ENCODE peak calls at places on chromosomes 3 and 15, in eight cellular contexts. One of them, this sample, is unnamed.

GRCh38 chr3:105369501-105370371 is 3.0 kb downstream of the ALCAM start:
- DNase-seq in H9: peak
- DNase-seq in T-cell: peak
- DNase-seq in NCI-H1092: peak
- DNase-seq in left ventricle myocardium inferior: peak
- DNase-seq in WERI-Rb-1: peak
- DNase-seq in bronchial epithelial cell: peak
- DNase-seq in activated T-helper 9 cell treated with anti-CD3 and anti-CD28 coated beads, Interleukin-2, amount 50 U/mL, for 16 hours: no peak
- DNase-seq in this sample: peak

GRCh38 chr3:149462653-149463052 is 11.8 kb upstream of the TM4SF4 start:
- DNase-seq in H9: no peak
- DNase-seq in T-cell: no peak
- DNase-seq in NCI-H1092: no peak
- DNase-seq in left ventricle myocardium inferior: no peak
- DNase-seq in WERI-Rb-1: no peak
- DNase-seq in bronchial epithelial cell: no peak
- DNase-seq in activated T-helper 9 cell treated with anti-CD3 and anti-CD28 coated beads, Interleukin-2, amount 50 U/mL, for 16 hours: no peak
- DNase-seq in this sample: no peak

GRCh38 chr15:80251505-80252280 is at the start of gene CTXND1:
- DNase-seq in H9: peak
- DNase-seq in T-cell: no peak
- DNase-seq in NCI-H1092: no peak
- DNase-seq in left ventricle myocardium inferior: no peak
- DNase-seq in WERI-Rb-1: no peak
- DNase-seq in bronchial epithelial cell: no peak
- DNase-seq in activated T-helper 9 cell treated with anti-CD3 and anti-CD28 coated beads, Interleukin-2, amount 50 U/mL, for 16 hours: no peak
- DNase-seq in this sample: no peak

GRCh38 chr3:187899246-187899645 is 154.0 kb upstream of the BCL6 start:
- DNase-seq in H9: no peak
- DNase-seq in T-cell: no peak
- DNase-seq in NCI-H1092: no peak
- DNase-seq in left ventricle myocardium inferior: no peak
- DNase-seq in WERI-Rb-1: no peak
- DNase-seq in bronchial epithelial cell: no peak
- DNase-seq in activated T-helper 9 cell treated with anti-CD3 and anti-CD28 coated beads, Interleukin-2, amount 50 U/mL, for 16 hours: no peak
- DNase-seq in this sample: no peak

GRCh38 chr15:83185561-83185960 is 22.1 kb downstream of the HDGFL3 start:
- DNase-seq in H9: no peak
- DNase-seq in T-cell: no peak
- DNase-seq in NCI-H1092: no peak
- DNase-seq in left ventricle myocardium inferior: no peak
- DNase-seq in WERI-Rb-1: no peak
- DNase-seq in bronchial epithelial cell: no peak
- DNase-seq in activated T-helper 9 cell treated with anti-CD3 and anti-CD28 coated beads, Interleukin-2, amount 50 U/mL, for 16 hours: no peak
- DNase-seq in this sample: no peak

GRCh38 chr3:123444023-123444422 is 4.9 kb downstream of the ADCY5 start:
- DNase-seq in H9: no peak
- DNase-seq in T-cell: no peak
- DNase-seq in NCI-H1092: no peak
- DNase-seq in left ventricle myocardium inferior: no peak
- DNase-seq in WERI-Rb-1: no peak
- DNase-seq in bronchial epithelial cell: no peak
- DNase-seq in activated T-helper 9 cell treated with anti-CD3 and anti-CD28 coated beads, Interleukin-2, amount 50 U/mL, for 16 hours: no peak
- DNase-seq in this sample: no peak

GRCh38 chr3:50289130-50289529 is 3.1 kb downstream of the IFRD2 start:
- DNase-seq in H9: no peak
- DNase-seq in T-cell: no peak
- DNase-seq in NCI-H1092: no peak
- DNase-seq in left ventricle myocardium inferior: no peak
- DNase-seq in WERI-Rb-1: no peak
- DNase-seq in bronchial epithelial cell: no peak
- DNase-seq in activated T-helper 9 cell treated with anti-CD3 and anti-CD28 coated beads, Interleukin-2, amount 50 U/mL, for 16 hours: no peak
- DNase-seq in this sample: no peak

GRCh38 chr3:153180860-153181372 is 18.9 kb downstream of the RAP2B start:
- DNase-seq in H9: no peak
- DNase-seq in T-cell: no peak
- DNase-seq in NCI-H1092: no peak
- DNase-seq in left ventricle myocardium inferior: no peak
- DNase-seq in WERI-Rb-1: no peak
- DNase-seq in bronchial epithelial cell: peak
- DNase-seq in activated T-helper 9 cell treated with anti-CD3 and anti-CD28 coated beads, Interleukin-2, amount 50 U/mL, for 16 hours: no peak
- DNase-seq in this sample: no peak

GRCh38 chr15:75646944-75647364 is 758 bp upstream of the SNX33 start:
- DNase-seq in H9: peak
- DNase-seq in T-cell: no peak
- DNase-seq in NCI-H1092: no peak
- DNase-seq in left ventricle myocardium inferior: no peak
- DNase-seq in WERI-Rb-1: no peak
- DNase-seq in bronchial epithelial cell: no peak
- DNase-seq in activated T-helper 9 cell treated with anti-CD3 and anti-CD28 coated beads, Interleukin-2, amount 50 U/mL, for 16 hours: no peak
- DNase-seq in this sample: no peak

GRCh38 chr15:37891754-37892368 is 42.6 kb upstream of the TMCO5A start:
- DNase-seq in H9: peak
- DNase-seq in T-cell: no peak
- DNase-seq in NCI-H1092: peak
- DNase-seq in left ventricle myocardium inferior: no peak
- DNase-seq in WERI-Rb-1: peak
- DNase-seq in bronchial epithelial cell: peak
- DNase-seq in activated T-helper 9 cell treated with anti-CD3 and anti-CD28 coated beads, Interleukin-2, amount 50 U/mL, for 16 hours: no peak
- DNase-seq in this sample: no peak

GRCh38 chr15:69138963-69139362 is 21.5 kb upstream of the GLCE start:
- DNase-seq in H9: no peak
- DNase-seq in T-cell: no peak
- DNase-seq in NCI-H1092: no peak
- DNase-seq in left ventricle myocardium inferior: no peak
- DNase-seq in WERI-Rb-1: no peak
- DNase-seq in bronchial epithelial cell: no peak
- DNase-seq in activated T-helper 9 cell treated with anti-CD3 and anti-CD28 coated beads, Interleukin-2, amount 50 U/mL, for 16 hours: no peak
- DNase-seq in this sample: no peak

GRCh38 chr15:26298666-26299065 is 435.5 kb upstream of the ATP10A start:
- DNase-seq in H9: no peak
- DNase-seq in T-cell: no peak
- DNase-seq in NCI-H1092: no peak
- DNase-seq in left ventricle myocardium inferior: no peak
- DNase-seq in WERI-Rb-1: no peak
- DNase-seq in bronchial epithelial cell: no peak
- DNase-seq in activated T-helper 9 cell treated with anti-CD3 and anti-CD28 coated beads, Interleukin-2, amount 50 U/mL, for 16 hours: no peak
- DNase-seq in this sample: no peak

GRCh38 chr15:101451192-101451799 is 38.2 kb downstream of the PCSK6 start:
- DNase-seq in H9: no peak
- DNase-seq in T-cell: no peak
- DNase-seq in NCI-H1092: no peak
- DNase-seq in left ventricle myocardium inferior: peak
- DNase-seq in WERI-Rb-1: no peak
- DNase-seq in bronchial epithelial cell: no peak
- DNase-seq in activated T-helper 9 cell treated with anti-CD3 and anti-CD28 coated beads, Interleukin-2, amount 50 U/mL, for 16 hours: no peak
- DNase-seq in this sample: no peak

GRCh38 chr3:83523470-83524073 is 1435.2 kb upstream of the CADM2 start:
- DNase-seq in H9: peak
- DNase-seq in T-cell: no peak
- DNase-seq in NCI-H1092: peak
- DNase-seq in left ventricle myocardium inferior: no peak
- DNase-seq in WERI-Rb-1: peak
- DNase-seq in bronchial epithelial cell: peak
- DNase-seq in activated T-helper 9 cell treated with anti-CD3 and anti-CD28 coated beads, Interleukin-2, amount 50 U/mL, for 16 hours: no peak
- DNase-seq in this sample: no peak

GRCh38 chr15:47746516-47746915 is 29.2 kb downstream of the SEMA6D start:
- DNase-seq in H9: no peak
- DNase-seq in T-cell: no peak
- DNase-seq in NCI-H1092: no peak
- DNase-seq in left ventricle myocardium inferior: no peak
- DNase-seq in WERI-Rb-1: peak
- DNase-seq in bronchial epithelial cell: no peak
- DNase-seq in activated T-helper 9 cell treated with anti-CD3 and anti-CD28 coated beads, Interleukin-2, amount 50 U/mL, for 16 hours: no peak
- DNase-seq in this sample: no peak

GRCh38 chr3:129827765-129828164 is 65.7 kb downstream of the TMCC1 start:
- DNase-seq in H9: no peak
- DNase-seq in T-cell: peak
- DNase-seq in NCI-H1092: no peak
- DNase-seq in left ventricle myocardium inferior: no peak
- DNase-seq in WERI-Rb-1: no peak
- DNase-seq in bronchial epithelial cell: no peak
- DNase-seq in activated T-helper 9 cell treated with anti-CD3 and anti-CD28 coated beads, Interleukin-2, amount 50 U/mL, for 16 hours: peak
- DNase-seq in this sample: no peak

GRCh38 chr3:13890377-13891016 is 10.6 kb upstream of the WNT7A start:
- DNase-seq in H9: peak
- DNase-seq in T-cell: peak
- DNase-seq in NCI-H1092: no peak
- DNase-seq in left ventricle myocardium inferior: no peak
- DNase-seq in WERI-Rb-1: no peak
- DNase-seq in bronchial epithelial cell: peak
- DNase-seq in activated T-helper 9 cell treated with anti-CD3 and anti-CD28 coated beads, Interleukin-2, amount 50 U/mL, for 16 hours: no peak
- DNase-seq in this sample: no peak

GRCh38 chr3:48180530-48181253 is 7.5 kb downstream of the CDC25A start:
- DNase-seq in H9: no peak
- DNase-seq in T-cell: no peak
- DNase-seq in NCI-H1092: no peak
- DNase-seq in left ventricle myocardium inferior: no peak
- DNase-seq in WERI-Rb-1: no peak
- DNase-seq in bronchial epithelial cell: peak
- DNase-seq in activated T-helper 9 cell treated with anti-CD3 and anti-CD28 coated beads, Interleukin-2, amount 50 U/mL, for 16 hours: no peak
- DNase-seq in this sample: no peak